ENCODE peak calls at places on chromosomes 6 and 20, in six cellular contexts. C is IMR-90, W is mesendoderm, A is mesenchymal stem cell, Y is neuronal stem cell, R is trophoblast cell. D is an unnamed sample.

GRCh38 chr20:62476074-62476838 is 461 bp upstream of the GATA5 start:
- DNase-seq in C (no peak), W (peak; percentile 47), A (no peak), Y (no peak), R (no peak), D (peak; percentile 63)

GRCh38 chr6:27503436-27504030 is 30.6 kb upstream of the ZNF184 start:
- DNase-seq in C (peak; percentile 78), W (peak; percentile 83), A (peak; percentile 83), Y (peak; percentile 80), R (peak; percentile 26), D (peak; percentile 76)

GRCh38 chr6:151121900-151122299 is 117.9 kb upstream of the AKAP12 start:
- DNase-seq in C (no peak), W (no peak), A (no peak), Y (no peak), R (no peak), D (no peak)

GRCh38 chr6:11810039-11810541 is 31.5 kb upstream of the ADTRP start:
- DNase-seq in C (peak; percentile 79), W (no peak), A (peak; percentile 78), Y (no peak), R (no peak), D (no peak)

GRCh38 chr6:166270706-166271375 is 37.4 kb downstream of the PRR18 start:
- DNase-seq in C (no peak), W (no peak), A (no peak), Y (no peak), R (no peak), D (no peak)

GRCh38 chr6:75283907-75284284 is 696 bp downstream of the TMEM30A start:
- DNase-seq in C (no peak), W (peak; percentile 16), A (no peak), Y (no peak), R (no peak), D (no peak)

GRCh38 chr6:33288141-33288941 is 698 bp downstream of the WDR46 start:
- DNase-seq in C (no peak), W (no peak), A (no peak), Y (no peak), R (no peak), D (no peak)

GRCh38 chr20:45963059-45964011 is 8.7 kb downstream of the ZNF335 start:
- DNase-seq in C (peak; percentile 33), W (peak; percentile 63), A (peak; percentile 47), Y (no peak), R (peak; percentile 54), D (peak; percentile 41)

GRCh38 chr6:28215425-28215824 is 9.7 kb upstream of the ZSCAN9 start:
- DNase-seq in C (peak; percentile 7), W (no peak), A (no peak), Y (no peak), R (no peak), D (no peak)

GRCh38 chr6:106488494-106489369 is 128.2 kb downstream of the CRYBG1 start:
- DNase-seq in C (no peak), W (no peak), A (peak; percentile 21), Y (no peak), R (no peak), D (no peak)

GRCh38 chr6:64522859-64523258 is 887.3 kb downstream of the PHF3 start:
- DNase-seq in C (no peak), W (no peak), A (no peak), Y (no peak), R (no peak), D (no peak)

GRCh38 chr6:110179406-110180227 is at the start of gene WASF1:
- DNase-seq in C (peak; percentile 98), W (peak; percentile 99), A (peak; percentile 99), Y (peak; percentile 99), R (peak; percentile 97), D (peak; percentile 98)

GRCh38 chr20:38083338-38084048 is 49.9 kb downstream of the RPRD1B start:
- DNase-seq in C (peak; percentile 54), W (no peak), A (peak; percentile 77), Y (no peak), R (peak; percentile 13), D (no peak)

GRCh38 chr20:17505664-17506517 is 25.3 kb downstream of the BFSP1 start:
- DNase-seq in C (peak; percentile 71), W (peak; percentile 15), A (peak; percentile 65), Y (no peak), R (peak; percentile 87), D (no peak)

GRCh38 chr20:33650753-33651561 is 11.2 kb upstream of the C20orf144 start:
- DNase-seq in C (no peak), W (no peak), A (no peak), Y (no peak), R (peak; percentile 66), D (no peak)

GRCh38 chr6:104959453-104959858 is 2.5 kb downstream of the LIN28B start:
- DNase-seq in C (no peak), W (peak; percentile 28), A (no peak), Y (no peak), R (no peak), D (no peak)

GRCh38 chr6:169005141-169005540 is 248.5 kb downstream of the THBS2 start:
- DNase-seq in C (no peak), W (no peak), A (no peak), Y (no peak), R (no peak), D (no peak)
- H2BK120ac ChIP-seq in C (no peak overlapping the region), W (no peak overlapping the region), A (no peak overlapping the region), Y (no peak overlapping the region), R (no peak overlapping the region), D (no peak overlapping the region)

GRCh38 chr20:58375796-58376195 is 13.2 kb upstream of the VAPB start:
- DNase-seq in C (no peak), W (no peak), A (no peak), Y (peak; percentile 48), R (no peak), D (no peak)
- H2BK120ac ChIP-seq in C (no peak overlapping the region), W (no peak overlapping the region), A (no peak overlapping the region), Y (no peak overlapping the region), R (no peak overlapping the region), D (no peak overlapping the region)

GRCh38 chr6:40139447-40139846 is 205.2 kb upstream of the MOCS1 start:
- DNase-seq in C (no peak), W (no peak), A (no peak), Y (no peak), R (no peak), D (no peak)
- H2BK120ac ChIP-seq in C (no peak overlapping the region), W (no peak overlapping the region), A (no peak overlapping the region), Y (no peak overlapping the region), R (no peak overlapping the region), D (no peak overlapping the region)

DNA sequence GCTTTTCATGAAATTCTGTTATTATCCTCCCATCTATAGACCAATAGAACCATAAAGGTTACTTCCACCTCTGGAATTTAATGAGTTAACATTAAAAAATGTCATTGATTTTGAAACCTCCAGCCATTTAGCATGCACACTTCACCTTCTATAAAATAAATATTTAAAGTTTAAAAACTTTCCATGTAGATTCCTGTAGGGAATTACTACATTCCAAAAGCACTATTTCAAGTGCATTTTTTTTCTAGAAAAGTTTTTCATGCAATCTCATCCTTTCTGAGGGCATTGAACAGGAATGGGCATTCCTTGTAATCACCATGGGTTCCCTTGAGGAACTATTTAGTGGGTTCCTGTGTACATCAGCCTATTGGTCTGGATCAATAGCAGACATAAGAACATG is 253.8 kb upstream of the RIN2 start:
- DNase-seq in C (no peak), W (no peak), A (no peak), Y (no peak), R (no peak), D (no peak)
- H2BK120ac ChIP-seq in C (no peak overlapping the region), W (no peak overlapping the region), A (no peak overlapping the region), Y (no peak overlapping the region), R (no peak overlapping the region), D (no peak overlapping the region)

GRCh38 chr6:21595265-21595950 is 1.9 kb downstream of the SOX4 start:
- DNase-seq in C (no peak), W (peak; percentile 64), A (peak; percentile 30), Y (no peak), R (no peak), D (no peak)
- H2BK120ac ChIP-seq in C (peak overlapping the region; percentile 89), W (no peak overlapping the region), A (peak overlapping the region; percentile 79), Y (no peak overlapping the region), R (peak overlapping the region; percentile 73), D (no peak overlapping the region)

DNA sequence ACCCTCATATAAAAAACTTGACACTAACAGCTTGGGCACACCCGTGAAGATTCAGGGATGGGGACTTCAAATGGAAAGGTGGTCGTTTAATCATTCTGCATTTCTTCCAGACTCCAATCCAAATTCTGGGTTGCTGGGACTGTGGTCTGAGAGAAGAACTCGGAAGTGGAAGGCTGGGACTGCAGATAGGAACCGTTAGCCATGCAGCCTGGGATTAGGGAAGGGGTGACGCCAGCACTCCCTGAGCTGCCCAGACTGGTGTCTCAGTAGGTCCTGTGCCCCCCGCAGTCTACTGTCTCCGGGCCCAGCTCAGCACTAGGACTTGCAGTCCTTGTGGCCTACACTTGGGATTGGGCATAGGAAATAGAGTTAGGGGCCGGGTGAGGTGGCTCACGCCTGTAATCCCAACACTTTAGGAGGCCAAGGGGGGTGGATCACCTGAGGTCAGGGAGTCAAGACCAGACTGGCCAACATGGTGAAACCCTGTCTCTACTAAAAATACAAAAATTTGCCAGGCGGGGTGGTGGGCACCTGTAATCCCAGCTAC is 511 bp upstream of the CLIC1 start:
- DNase-seq in C (no peak), W (no peak), A (no peak), Y (peak; percentile 18), R (no peak), D (peak; percentile 41)
- H2BK120ac ChIP-seq in C (peak overlapping the region; percentile 81), W (no peak overlapping the region), A (peak overlapping the region; percentile 83), Y (peak overlapping the region; percentile 98), R (peak overlapping the region; percentile 18), D (no peak overlapping the region)

DNA sequence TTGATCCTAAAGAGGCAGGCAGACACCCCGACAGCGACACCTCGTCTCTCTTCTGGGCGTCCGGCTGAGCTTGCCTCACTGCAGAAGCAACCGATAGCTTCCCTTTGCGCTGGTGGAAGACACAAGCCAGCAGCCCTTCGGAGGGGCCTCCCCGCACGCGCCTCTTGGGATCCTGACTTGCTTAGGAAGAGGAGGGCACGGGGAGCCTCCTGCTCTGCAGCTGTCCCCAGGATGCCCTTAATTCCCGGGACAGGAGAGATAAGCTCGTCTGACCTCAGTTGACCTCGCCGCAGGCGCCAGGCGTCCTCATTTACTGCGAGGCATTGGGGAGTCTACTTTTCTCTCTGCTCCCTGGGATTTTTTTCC is 94.0 kb downstream of the CD83 start:
- DNase-seq in C (peak; percentile 37), W (peak; percentile 92), A (peak; percentile 62), Y (peak; percentile 83), R (no peak), D (peak; percentile 59)
- H2BK120ac ChIP-seq in C (peak overlapping the region; percentile 97), W (peak overlapping the region; percentile 11), A (no peak overlapping the region), Y (no peak overlapping the region), R (no peak overlapping the region), D (no peak overlapping the region)

DNA sequence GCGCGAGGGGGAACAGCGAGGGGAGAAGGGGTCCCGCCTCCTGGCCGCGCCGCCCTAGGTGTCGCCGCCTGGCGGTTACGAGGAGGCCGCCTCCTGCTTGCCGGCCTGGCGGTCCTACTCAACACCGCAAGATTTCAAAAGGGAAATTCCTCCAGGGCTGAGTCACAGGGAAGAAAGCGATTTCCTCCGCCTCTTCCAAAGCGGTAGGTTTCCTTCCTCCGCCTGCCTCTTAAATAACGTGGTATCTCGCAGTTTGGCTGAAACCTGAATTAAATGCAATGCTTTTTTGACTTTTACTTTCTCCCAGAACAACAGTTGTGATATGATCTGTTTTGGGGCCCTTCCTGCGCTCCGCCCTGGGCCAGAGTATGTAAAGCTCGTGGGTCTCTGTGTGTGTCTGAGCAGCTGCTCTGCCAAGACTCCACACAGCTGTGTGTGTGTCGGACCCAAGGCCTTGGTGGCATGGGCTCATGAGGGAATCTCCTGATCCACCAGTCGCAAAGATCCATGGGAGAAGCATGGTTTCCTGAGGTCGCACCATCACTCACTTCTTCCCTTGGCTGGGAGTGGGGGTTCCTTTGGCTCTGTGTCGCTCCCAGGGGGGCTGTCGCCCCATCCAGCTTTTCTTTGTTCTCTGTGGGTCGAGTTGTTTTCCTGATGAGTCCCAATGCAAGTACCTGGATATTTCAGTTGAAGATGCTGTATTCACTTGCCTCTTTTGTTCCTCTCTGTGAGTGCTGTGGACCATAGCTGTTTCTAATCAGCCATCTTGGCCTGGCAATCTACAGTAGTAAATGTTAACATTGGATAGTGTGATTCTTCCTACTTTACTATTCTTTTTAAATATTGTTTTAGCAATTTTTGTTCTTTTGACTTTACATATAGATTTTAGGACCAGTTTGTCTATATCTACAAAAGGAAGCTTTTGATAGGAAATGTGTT is 31.6 kb upstream of the NOTCH4 start:
- DNase-seq in C (peak; percentile 93), W (peak; percentile 97), A (peak; percentile 92), Y (peak; percentile 68), R (peak; percentile 84), D (peak; percentile 89)
- H2BK120ac ChIP-seq in C (peak overlapping the region; percentile 89), W (no peak overlapping the region), A (peak overlapping the region; percentile 91), Y (no peak overlapping the region), R (peak overlapping the region; percentile 21), D (peak overlapping the region; percentile 81)